ENCODE peak calls at places on chromosomes 11 and 22, in five cellular contexts. One of them, this sample, is unnamed. For H3K4me1 and H3K27me3, the result is how much of the 10 kb centered on the place peaks cover.

GRCh38 chr11:46386005-46386331 is 4.5 kb downstream of the MDK start:
- DNase-seq in heart right ventricle: no peak
- DNase-seq in fibroblast of lung: no peak
- DNase-seq in DND-41: no peak
- DNase-seq in Panc1: no peak
- DNase-seq in this sample: no peak

GRCh38 chr22:19889951-19890350 is 35.3 kb upstream of the GNB1L start:
- DNase-seq in fibroblast of lung: no peak
- DNase-seq in DND-41: no peak
- DNase-seq in heart right ventricle: no peak
- DNase-seq in Panc1: no peak
- DNase-seq in this sample: no peak

GRCh38 chr11:112320668-112321067 is 60.0 kb upstream of the PLET1 start:
- DNase-seq in fibroblast of lung: peak
- DNase-seq in heart right ventricle: peak
- DNase-seq in Panc1: no peak
- DNase-seq in DND-41: no peak
- DNase-seq in this sample: peak

GRCh38 chr11:1553808-1554594 is 18.1 kb downstream of the DUSP8 start:
- DNase-seq in heart right ventricle: no peak
- DNase-seq in Panc1: no peak
- DNase-seq in DND-41: no peak
- DNase-seq in fibroblast of lung: no peak
- DNase-seq in this sample: peak

GRCh38 chr11:19962795-19963163 is 197.5 kb downstream of the DBX1 start:
- DNase-seq in DND-41: no peak
- DNase-seq in fibroblast of lung: peak
- DNase-seq in Panc1: no peak
- DNase-seq in heart right ventricle: no peak
- DNase-seq in this sample: no peak

GRCh38 chr11:3984896-3985295 is 109.7 kb upstream of the RRM1 start:
- DNase-seq in Panc1: no peak
- DNase-seq in DND-41: peak
- DNase-seq in heart right ventricle: no peak
- DNase-seq in fibroblast of lung: peak
- DNase-seq in this sample: no peak

GRCh38 chr11:43955381-43956118 is 13.1 kb downstream of the C11orf96 start:
- DNase-seq in DND-41: no peak
- DNase-seq in fibroblast of lung: no peak
- DNase-seq in Panc1: no peak
- DNase-seq in heart right ventricle: no peak
- DNase-seq in this sample: no peak

GRCh38 chr11:126507646-126508045 is 152.2 kb downstream of the ST3GAL4 start:
- DNase-seq in fibroblast of lung: no peak
- DNase-seq in Panc1: no peak
- DNase-seq in DND-41: no peak
- DNase-seq in heart right ventricle: no peak
- DNase-seq in this sample: no peak

GRCh38 chr22:49323751-49324415 is 503.8 kb downstream of the BRD1 start:
- DNase-seq in DND-41: no peak
- DNase-seq in Panc1: no peak
- DNase-seq in fibroblast of lung: no peak
- DNase-seq in heart right ventricle: no peak
- DNase-seq in this sample: no peak

GRCh38 chr22:48449466-48450187 is 1378.0 kb downstream of the BRD1 start:
- DNase-seq in heart right ventricle: no peak
- DNase-seq in Panc1: no peak
- DNase-seq in fibroblast of lung: no peak
- DNase-seq in DND-41: no peak
- DNase-seq in this sample: no peak

GRCh38 chr11:32561835-32562234 is 21.8 kb upstream of the EIF3M start:
- DNase-seq in fibroblast of lung: no peak
- DNase-seq in DND-41: no peak
- DNase-seq in heart right ventricle: no peak
- DNase-seq in Panc1: no peak
- DNase-seq in this sample: no peak

GRCh38 chr22:44464000-44464399 is 34.0 kb downstream of the RTL6 start:
- DNase-seq in DND-41: no peak
- DNase-seq in Panc1: no peak
- DNase-seq in heart right ventricle: no peak
- DNase-seq in fibroblast of lung: no peak
- DNase-seq in this sample: no peak

GRCh38 chr11:43399983-43400630 is 41.4 kb downstream of the TTC17 start:
- DNase-seq in Panc1: no peak
- DNase-seq in heart right ventricle: no peak
- DNase-seq in fibroblast of lung: no peak
- DNase-seq in DND-41: no peak
- DNase-seq in this sample: no peak

GRCh38 chr11:30889116-30889765 is 303.1 kb upstream of the MPPED2 start:
- DNase-seq in DND-41: no peak
- DNase-seq in fibroblast of lung: peak
- DNase-seq in Panc1: no peak
- DNase-seq in heart right ventricle: no peak
- DNase-seq in this sample: no peak

GRCh38 chr11:77775941-77776340 is 44.6 kb downstream of the RSF1 start:
- DNase-seq in heart right ventricle: no peak
- DNase-seq in DND-41: no peak
- DNase-seq in fibroblast of lung: no peak
- DNase-seq in Panc1: no peak
- DNase-seq in this sample: no peak

GRCh38 chr11:17208257-17208999 is 642 bp upstream of the PIK3C2A start:
- DNase-seq in DND-41: no peak
- DNase-seq in fibroblast of lung: peak
- DNase-seq in Panc1: no peak
- DNase-seq in heart right ventricle: peak
- DNase-seq in this sample: peak

GRCh38 chr11:33449798-33450197 is 192.6 kb downstream of the HIPK3 start:
- DNase-seq in fibroblast of lung: no peak
- DNase-seq in Panc1: peak
- DNase-seq in DND-41: no peak
- DNase-seq in heart right ventricle: no peak
- DNase-seq in this sample: no peak

GRCh38 chr11:31764766-31765165 is 46.4 kb downstream of the PAX6 start:
- DNase-seq in Panc1: no peak
- DNase-seq in heart right ventricle: no peak
- DNase-seq in DND-41: no peak
- DNase-seq in fibroblast of lung: no peak
- DNase-seq in this sample: no peak

GRCh38 chr11:61082931-61083531 is 19.3 kb upstream of the CD5 start:
- DNase-seq in Panc1: no peak
- DNase-seq in fibroblast of lung: no peak
- DNase-seq in heart right ventricle: no peak
- DNase-seq in DND-41: no peak
- DNase-seq in this sample: no peak

GRCh38 chr22:34429314-34429713 is 509.0 kb upstream of the LARGE1 start:
- DNase-seq in DND-41: peak
- DNase-seq in Panc1: no peak
- DNase-seq in heart right ventricle: no peak
- DNase-seq in fibroblast of lung: no peak
- DNase-seq in this sample: no peak

GRCh38 chr11:7413961-7414728 is 71.2 kb upstream of the OLFML1 start:
- DNase-seq in DND-41: no peak
- DNase-seq in Panc1: peak
- DNase-seq in fibroblast of lung: no peak
- DNase-seq in heart right ventricle: no peak
- DNase-seq in this sample: no peak

GRCh38 chr11:71266114-71266833 is 13.9 kb upstream of the SHANK2 start:
- DNase-seq in fibroblast of lung: no peak
- DNase-seq in Panc1: no peak
- DNase-seq in heart right ventricle: no peak
- DNase-seq in DND-41: no peak
- DNase-seq in this sample: peak

GRCh38 chr11:122439911-122440782 is 215.4 kb upstream of the UBASH3B start:
- DNase-seq in DND-41: no peak
- DNase-seq in heart right ventricle: peak
- DNase-seq in fibroblast of lung: peak
- DNase-seq in Panc1: no peak
- DNase-seq in this sample: peak

GRCh38 chr11:119727523-119728081 is 1.4 kb downstream of the NECTIN1 start:
- DNase-seq in Panc1: no peak
- DNase-seq in heart right ventricle: no peak
- DNase-seq in DND-41: peak
- DNase-seq in fibroblast of lung: no peak
- DNase-seq in this sample: peak

GRCh38 chr22:23402275-23403151 is 177.6 kb downstream of the IGLL1 start:
- DNase-seq in fibroblast of lung: peak
- DNase-seq in heart right ventricle: peak
- DNase-seq in DND-41: no peak
- DNase-seq in Panc1: no peak
- DNase-seq in this sample: peak

GRCh38 chr22:27132400-27132799 is 475.0 kb downstream of the MIAT start:
- DNase-seq in Panc1: no peak
- DNase-seq in DND-41: no peak
- DNase-seq in fibroblast of lung: no peak
- DNase-seq in heart right ventricle: no peak
- DNase-seq in this sample: no peak

GRCh38 chr11:76653674-76654309 is 16.8 kb downstream of the LRRC32 start:
- DNase-seq in heart right ventricle: peak
- DNase-seq in DND-41: no peak
- DNase-seq in Panc1: no peak
- DNase-seq in fibroblast of lung: peak
- DNase-seq in this sample: no peak

GRCh38 chr22:44907765-44908737 is 101.8 kb downstream of the PHF21B start:
- DNase-seq in Panc1: no peak
- DNase-seq in DND-41: no peak
- DNase-seq in heart right ventricle: no peak
- DNase-seq in fibroblast of lung: no peak
- DNase-seq in this sample: no peak

GRCh38 chr11:19080579-19080993 is 20.1 kb upstream of the MRGPRX2 start:
- DNase-seq in fibroblast of lung: peak
- DNase-seq in Panc1: no peak
- DNase-seq in DND-41: no peak
- DNase-seq in heart right ventricle: no peak
- DNase-seq in this sample: no peak

GRCh38 chr11:70200212-70200844 is 2.8 kb upstream of the FADD start:
- DNase-seq in fibroblast of lung: no peak
- DNase-seq in DND-41: no peak
- DNase-seq in heart right ventricle: no peak
- DNase-seq in Panc1: no peak
- DNase-seq in this sample: peak

GRCh38 chr11:1963864-1964263 is 16.7 kb downstream of the MRPL23 start:
- DNase-seq in heart right ventricle: no peak
- DNase-seq in DND-41: no peak
- DNase-seq in fibroblast of lung: no peak
- DNase-seq in Panc1: no peak
- DNase-seq in this sample: no peak

GRCh38 chr11:115117931-115118479 is 386.2 kb downstream of the CADM1 start:
- DNase-seq in DND-41: no peak
- DNase-seq in Panc1: no peak
- DNase-seq in heart right ventricle: no peak
- DNase-seq in fibroblast of lung: no peak
- DNase-seq in this sample: no peak

GRCh38 chr11:115111066-115111465 is 393.1 kb downstream of the CADM1 start:
- DNase-seq in DND-41: no peak
- DNase-seq in heart right ventricle: no peak
- DNase-seq in fibroblast of lung: no peak
- DNase-seq in Panc1: no peak
- DNase-seq in this sample: no peak

GRCh38 chr11:115112779-115113178 is 391.4 kb downstream of the CADM1 start:
- DNase-seq in heart right ventricle: no peak
- DNase-seq in DND-41: no peak
- DNase-seq in Panc1: no peak
- DNase-seq in fibroblast of lung: no peak
- DNase-seq in this sample: no peak
- H3K4me3 ChIP-seq in heart right ventricle: no peak
- H3K4me3 ChIP-seq in DND-41: no peak
- H3K4me3 ChIP-seq in Panc1: no peak
- H3K4me3 ChIP-seq in fibroblast of lung: no peak
- H3K4me3 ChIP-seq in this sample: no peak

GRCh38 chr11:13222285-13222684 is 55.3 kb upstream of the BMAL1 start:
- DNase-seq in DND-41: no peak
- DNase-seq in heart right ventricle: no peak
- DNase-seq in Panc1: no peak
- DNase-seq in fibroblast of lung: no peak
- DNase-seq in this sample: no peak

GRCh38 chr11:13223112-13223511 is 54.5 kb upstream of the BMAL1 start:
- DNase-seq in DND-41: no peak
- DNase-seq in fibroblast of lung: no peak
- DNase-seq in heart right ventricle: no peak
- DNase-seq in Panc1: no peak
- DNase-seq in this sample: no peak

GRCh38 chr11:13216019-13217006 is 61.3 kb upstream of the BMAL1 start:
- DNase-seq in heart right ventricle: no peak
- DNase-seq in Panc1: peak
- DNase-seq in DND-41: no peak
- DNase-seq in fibroblast of lung: peak
- DNase-seq in this sample: no peak

GRCh38 chr11:13221722-13222121 is 55.9 kb upstream of the BMAL1 start:
- DNase-seq in Panc1: no peak
- DNase-seq in DND-41: no peak
- DNase-seq in fibroblast of lung: no peak
- DNase-seq in heart right ventricle: no peak
- DNase-seq in this sample: no peak

DNA sequence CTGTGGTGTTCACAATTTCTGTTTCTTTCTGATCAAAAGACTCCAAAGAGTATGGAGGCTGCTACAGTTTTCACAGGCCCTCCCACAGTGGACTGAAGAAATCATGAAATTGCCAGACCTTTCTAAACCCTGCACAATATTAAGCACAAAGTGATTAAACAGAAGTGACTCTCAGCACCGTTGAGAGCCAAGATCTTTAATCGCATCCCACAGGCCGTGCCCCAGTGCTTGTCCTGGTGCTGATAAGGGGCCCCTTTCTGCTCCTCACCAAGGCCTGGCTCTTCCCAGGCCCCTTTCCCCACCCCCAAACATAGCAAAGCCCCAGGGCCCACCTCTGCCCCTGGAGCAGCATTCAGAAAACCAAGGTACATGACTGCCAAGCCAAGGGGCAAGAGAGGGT is 57.4 kb upstream of the BMAL1 start:
- DNase-seq in DND-41: no peak
- DNase-seq in fibroblast of lung: no peak
- DNase-seq in heart right ventricle: no peak
- DNase-seq in Panc1: no peak
- DNase-seq in this sample: no peak
- H3K4me1 ChIP-seq in DND-41: under half
- H3K4me1 ChIP-seq in fibroblast of lung: under half
- H3K4me1 ChIP-seq in heart right ventricle: under half
- H3K4me1 ChIP-seq in Panc1: under half
- H3K4me1 ChIP-seq in this sample: under half

GRCh38 chr11:62171261-62171723 is 18.7 kb upstream of the SCGB1D1 start:
- DNase-seq in DND-41: peak
- DNase-seq in Panc1: peak
- DNase-seq in fibroblast of lung: peak
- DNase-seq in heart right ventricle: peak
- DNase-seq in this sample: peak
- H3K27me3 ChIP-seq in DND-41: under half
- H3K27me3 ChIP-seq in Panc1: under half
- H3K27me3 ChIP-seq in fibroblast of lung: under half
- H3K27me3 ChIP-seq in heart right ventricle: under half
- H3K27me3 ChIP-seq in this sample: under half

DNA sequence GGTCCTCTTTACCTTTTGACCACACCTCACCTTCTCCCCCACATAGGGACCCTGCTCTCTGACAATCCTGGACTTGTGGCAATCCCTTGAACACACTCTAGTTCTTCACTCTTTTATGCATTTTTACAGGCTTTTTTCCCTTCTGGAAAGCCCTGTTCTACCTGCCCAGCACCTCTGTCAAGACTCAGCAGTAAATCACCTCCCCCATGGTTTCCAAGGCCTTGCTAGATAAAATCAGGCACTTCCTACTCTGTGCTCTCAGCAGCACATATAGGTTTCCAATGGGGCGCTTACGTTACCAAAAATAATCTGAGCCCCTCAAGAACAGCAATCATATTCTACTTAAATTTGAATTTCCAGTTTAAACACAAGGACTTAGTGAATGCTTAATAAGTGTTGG is 53.9 kb downstream of the ETS1 start:
- DNase-seq in DND-41: no peak
- DNase-seq in Panc1: no peak
- DNase-seq in heart right ventricle: no peak
- DNase-seq in fibroblast of lung: no peak
- DNase-seq in this sample: no peak
- H3K4me3 ChIP-seq in DND-41: no peak
- H3K4me3 ChIP-seq in Panc1: no peak
- H3K4me3 ChIP-seq in heart right ventricle: no peak
- H3K4me3 ChIP-seq in fibroblast of lung: no peak
- H3K4me3 ChIP-seq in this sample: no peak